ENCODE peak calls at places on chromosomes 5 and 9, in five cellular contexts. One of them, this sample, is unnamed. For H3K4me1, H3K9me3 and H3K36me3, the result is how much of the 10 kb centered on the place peaks cover.

GRCh38 chr9:75911390-75911789 is 20.9 kb downstream of the PCSK5 start:
- DNase-seq in heart right ventricle: no peak
- DNase-seq in IMR-90: no peak
- DNase-seq in keratinocyte: no peak
- DNase-seq in BE2C: no peak
- DNase-seq in this sample: no peak

GRCh38 chr9:127904518-127904887 is 5.1 kb upstream of the ST6GALNAC6 start:
- DNase-seq in heart right ventricle: no peak
- DNase-seq in IMR-90: no peak
- DNase-seq in keratinocyte: no peak
- DNase-seq in BE2C: peak
- DNase-seq in this sample: no peak

GRCh38 chr5:2391021-2391420 is 360.5 kb downstream of the IRX2 start:
- DNase-seq in heart right ventricle: no peak
- DNase-seq in IMR-90: no peak
- DNase-seq in keratinocyte: no peak
- DNase-seq in BE2C: no peak
- DNase-seq in this sample: no peak

GRCh38 chr5:160286947-160287346 is 25.4 kb downstream of the CCNJL start:
- DNase-seq in heart right ventricle: no peak
- DNase-seq in IMR-90: no peak
- DNase-seq in keratinocyte: no peak
- DNase-seq in BE2C: no peak
- DNase-seq in this sample: no peak

GRCh38 chr9:17587113-17587512 is 8.2 kb downstream of the SH3GL2 start:
- DNase-seq in heart right ventricle: no peak
- DNase-seq in IMR-90: no peak
- DNase-seq in keratinocyte: no peak
- DNase-seq in BE2C: no peak
- DNase-seq in this sample: no peak

GRCh38 chr5:56026863-56027300 is 32.1 kb upstream of the IL6ST start:
- DNase-seq in heart right ventricle: no peak
- DNase-seq in IMR-90: peak
- DNase-seq in keratinocyte: peak
- DNase-seq in BE2C: no peak
- DNase-seq in this sample: no peak

GRCh38 chr5:138824924-138825863 is 49.9 kb downstream of the LRRTM2 start:
- DNase-seq in heart right ventricle: no peak
- DNase-seq in IMR-90: peak
- DNase-seq in keratinocyte: no peak
- DNase-seq in BE2C: no peak
- DNase-seq in this sample: no peak

GRCh38 chr5:122311888-122312669 is at the start of gene SNCAIP:
- DNase-seq in heart right ventricle: peak
- DNase-seq in IMR-90: peak
- DNase-seq in keratinocyte: no peak
- DNase-seq in BE2C: peak
- DNase-seq in this sample: peak

GRCh38 chr5:111367081-111367480 is 142.9 kb downstream of the CAMK4 start:
- DNase-seq in heart right ventricle: no peak
- DNase-seq in IMR-90: no peak
- DNase-seq in keratinocyte: peak
- DNase-seq in BE2C: peak
- DNase-seq in this sample: no peak

GRCh38 chr5:64979518-64979917 is 210.8 kb downstream of the CWC27 start:
- DNase-seq in heart right ventricle: no peak
- DNase-seq in IMR-90: no peak
- DNase-seq in keratinocyte: no peak
- DNase-seq in BE2C: no peak
- DNase-seq in this sample: no peak

GRCh38 chr9:3526903-3527652 is 1.3 kb upstream of the RFX3 start:
- DNase-seq in heart right ventricle: no peak
- DNase-seq in IMR-90: peak
- DNase-seq in keratinocyte: no peak
- DNase-seq in BE2C: peak
- DNase-seq in this sample: peak

GRCh38 chr5:140293091-140293996 is 9.6 kb downstream of the PFDN1 start:
- DNase-seq in heart right ventricle: no peak
- DNase-seq in IMR-90: peak
- DNase-seq in keratinocyte: no peak
- DNase-seq in BE2C: no peak
- DNase-seq in this sample: no peak

GRCh38 chr5:134063421-134063820 is 51.1 kb upstream of the TCF7 start:
- DNase-seq in heart right ventricle: no peak
- DNase-seq in IMR-90: no peak
- DNase-seq in keratinocyte: no peak
- DNase-seq in BE2C: peak
- DNase-seq in this sample: no peak

GRCh38 chr9:86953181-86953580 is 5.9 kb upstream of the GAS1 start:
- DNase-seq in heart right ventricle: no peak
- DNase-seq in IMR-90: peak
- DNase-seq in keratinocyte: no peak
- DNase-seq in BE2C: no peak
- DNase-seq in this sample: no peak

GRCh38 chr5:66826696-66827095 is 230.5 kb downstream of the MAST4 start:
- DNase-seq in heart right ventricle: no peak
- DNase-seq in IMR-90: no peak
- DNase-seq in keratinocyte: no peak
- DNase-seq in BE2C: no peak
- DNase-seq in this sample: no peak

GRCh38 chr9:27356446-27356845 is 59.5 kb upstream of the EQTN start:
- DNase-seq in heart right ventricle: no peak
- DNase-seq in IMR-90: no peak
- DNase-seq in keratinocyte: no peak
- DNase-seq in BE2C: no peak
- DNase-seq in this sample: no peak

GRCh38 chr9:36937951-36938350 is 96.1 kb downstream of the PAX5 start:
- DNase-seq in heart right ventricle: no peak
- DNase-seq in IMR-90: no peak
- DNase-seq in keratinocyte: no peak
- DNase-seq in BE2C: no peak
- DNase-seq in this sample: no peak

GRCh38 chr9:93898026-93898425 is 57.1 kb downstream of the BARX1 start:
- DNase-seq in heart right ventricle: no peak
- DNase-seq in IMR-90: no peak
- DNase-seq in keratinocyte: no peak
- DNase-seq in BE2C: no peak
- DNase-seq in this sample: no peak

GRCh38 chr5:156722358-156722757 is 127.7 kb upstream of the PPP1R2B start:
- DNase-seq in heart right ventricle: no peak
- DNase-seq in IMR-90: peak
- DNase-seq in keratinocyte: no peak
- DNase-seq in BE2C: no peak
- DNase-seq in this sample: no peak

GRCh38 chr5:100762163-100762562 is 140.9 kb downstream of the ST8SIA4 start:
- DNase-seq in heart right ventricle: no peak
- DNase-seq in IMR-90: peak
- DNase-seq in keratinocyte: no peak
- DNase-seq in BE2C: no peak
- DNase-seq in this sample: no peak

DNA sequence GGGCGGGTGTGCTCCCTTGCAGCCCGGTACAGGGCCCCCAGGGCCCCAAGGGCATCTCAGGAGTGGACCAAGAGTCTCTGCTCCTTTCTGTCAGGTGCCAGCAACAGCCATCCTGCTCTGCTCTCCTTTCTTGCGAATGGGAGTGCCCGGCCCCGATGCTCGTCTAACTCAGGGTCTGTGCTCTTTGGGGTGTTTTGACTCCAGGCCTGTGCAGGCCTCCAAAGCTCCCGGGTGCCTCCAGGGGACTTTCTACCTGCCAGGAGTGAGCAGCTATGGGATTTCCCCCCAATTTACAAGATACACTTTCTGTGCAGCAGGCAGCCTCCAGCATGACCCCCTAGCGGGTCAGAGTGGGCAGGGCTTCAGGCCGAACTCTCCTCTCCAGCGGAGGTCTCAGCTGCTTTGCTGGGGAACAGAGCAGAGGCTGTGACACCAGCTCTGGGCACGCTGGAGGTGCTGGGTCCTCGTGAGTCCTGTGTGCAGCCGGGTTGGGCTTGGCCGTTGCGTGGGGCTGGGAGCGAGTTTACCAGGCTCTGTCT is 3.0 kb downstream of the NRARP start:
- DNase-seq in heart right ventricle: peak
- DNase-seq in IMR-90: no peak
- DNase-seq in keratinocyte: no peak
- DNase-seq in BE2C: peak
- DNase-seq in this sample: peak
- H3K4me1 ChIP-seq in heart right ventricle: under half
- H3K4me1 ChIP-seq in IMR-90: under half
- H3K4me1 ChIP-seq in keratinocyte: under half
- H3K4me1 ChIP-seq in BE2C: under half
- H3K4me1 ChIP-seq in this sample: under half

DNA sequence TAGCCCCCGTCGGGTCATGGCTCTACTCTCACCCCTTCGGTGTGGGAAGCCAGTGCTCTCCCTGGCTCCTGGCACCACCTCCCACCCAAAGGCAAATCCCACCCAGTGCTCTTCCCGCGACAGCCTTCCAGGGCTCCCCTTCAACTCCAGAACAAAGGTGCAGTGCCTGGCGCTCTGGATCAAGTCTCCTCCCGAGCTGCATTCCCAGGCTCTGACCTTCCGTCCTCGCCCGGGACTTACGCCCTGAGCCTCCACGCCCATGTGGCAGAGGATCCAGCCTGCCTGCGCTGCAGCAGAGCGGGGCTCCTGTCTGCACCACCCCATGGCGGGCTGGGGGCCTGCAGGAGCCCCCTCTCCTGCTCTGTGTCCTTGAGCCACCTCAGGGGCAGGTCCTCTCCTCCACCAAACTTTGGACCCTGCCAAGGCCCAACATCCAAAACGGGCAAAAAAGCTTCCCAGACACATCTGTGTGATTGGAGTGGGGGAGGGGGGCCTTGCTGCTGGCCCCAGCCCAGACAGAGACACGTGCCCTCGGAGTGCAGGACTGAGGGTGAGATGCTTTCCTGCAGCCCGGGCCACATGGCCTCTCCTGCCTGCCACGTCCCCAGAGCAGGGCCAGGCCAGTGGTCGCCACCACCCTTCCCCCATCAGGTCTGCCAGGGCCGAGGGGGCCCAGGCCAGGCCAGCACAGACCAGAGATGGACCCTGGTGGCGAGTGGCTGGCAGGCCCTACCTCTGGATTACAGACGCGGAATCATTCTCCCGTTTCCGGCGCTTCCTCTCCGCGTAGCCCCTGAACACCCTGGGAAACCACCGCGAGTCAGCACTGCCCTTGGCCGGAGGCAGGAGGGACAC is 4.4 kb downstream of the NSMF start:
- DNase-seq in heart right ventricle: no peak
- DNase-seq in IMR-90: no peak
- DNase-seq in keratinocyte: no peak
- DNase-seq in BE2C: peak
- DNase-seq in this sample: no peak
- H3K9me3 ChIP-seq in heart right ventricle: under half
- H3K9me3 ChIP-seq in IMR-90: under half
- H3K9me3 ChIP-seq in keratinocyte: under half
- H3K9me3 ChIP-seq in BE2C: under half
- H3K9me3 ChIP-seq in this sample: under half

DNA sequence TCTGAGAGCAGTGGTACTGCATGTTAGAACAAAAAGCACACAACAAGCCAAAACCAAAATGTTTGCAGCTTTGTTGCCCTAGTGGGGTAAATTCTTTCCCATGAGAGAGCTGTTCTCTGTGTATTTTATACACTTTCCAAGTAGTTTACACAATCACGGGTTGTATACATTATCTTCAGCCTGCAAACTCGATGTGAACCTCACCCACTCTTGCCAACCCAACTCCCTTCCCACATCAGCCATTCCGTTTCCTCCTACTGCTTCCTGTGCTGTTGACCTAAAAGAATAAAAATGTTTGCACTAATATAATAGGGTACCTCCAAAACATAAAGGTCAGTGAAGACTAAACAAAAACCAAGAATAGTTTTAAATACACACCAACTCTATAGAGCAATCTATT is 47.0 kb downstream of the IQGAP2 start:
- DNase-seq in heart right ventricle: no peak
- DNase-seq in IMR-90: no peak
- DNase-seq in keratinocyte: no peak
- DNase-seq in BE2C: no peak
- DNase-seq in this sample: no peak
- H3K36me3 ChIP-seq in heart right ventricle: under half
- H3K36me3 ChIP-seq in IMR-90: under half
- H3K36me3 ChIP-seq in keratinocyte: under half
- H3K36me3 ChIP-seq in BE2C: under half
- H3K36me3 ChIP-seq in this sample: under half

DNA sequence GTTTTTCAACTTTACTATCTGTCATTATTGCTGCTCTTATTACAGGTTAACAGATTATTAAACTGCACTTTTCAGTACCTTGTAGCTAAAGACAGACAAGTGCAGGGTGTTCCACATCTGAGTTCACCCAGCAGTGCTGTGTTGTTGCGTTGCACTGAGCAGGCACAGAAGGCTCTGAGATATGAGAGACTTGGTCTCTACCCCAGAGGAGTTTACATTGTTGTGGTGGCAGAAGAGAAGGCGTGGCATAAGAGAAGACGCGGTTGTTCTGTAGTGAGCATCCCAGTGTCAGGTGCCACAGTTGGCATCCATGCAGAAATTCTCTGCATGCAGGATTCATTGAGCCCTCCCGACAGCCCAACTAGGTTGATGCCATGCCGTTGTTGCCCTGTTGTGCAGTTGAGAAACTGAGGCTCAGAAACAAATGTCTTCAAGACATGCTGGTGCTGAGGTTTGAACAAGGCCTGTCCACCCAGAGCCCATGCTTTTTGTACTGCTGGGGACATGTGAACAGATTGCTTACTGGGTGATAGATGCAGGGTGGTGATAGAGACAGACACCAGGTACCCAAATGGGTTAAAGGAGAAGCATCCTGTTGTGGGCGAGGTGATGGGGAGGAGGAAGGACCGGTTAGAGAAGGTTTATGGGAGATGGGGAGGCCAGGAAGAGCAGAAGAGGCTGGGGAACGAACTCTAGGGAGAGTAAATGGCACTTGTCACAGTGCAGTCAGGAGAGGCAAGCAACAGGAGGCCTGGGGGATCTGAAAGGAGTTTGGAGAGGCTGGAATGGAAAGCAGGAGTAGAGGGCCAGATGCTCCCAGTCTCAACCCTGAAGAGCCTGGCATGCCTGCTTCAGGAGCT is 8.2 kb downstream of the ABL1 start:
- DNase-seq in heart right ventricle: no peak
- DNase-seq in IMR-90: no peak
- DNase-seq in keratinocyte: no peak
- DNase-seq in BE2C: no peak
- DNase-seq in this sample: no peak
- H3K4me1 ChIP-seq in heart right ventricle: under half
- H3K4me1 ChIP-seq in IMR-90: under half
- H3K4me1 ChIP-seq in keratinocyte: under half
- H3K4me1 ChIP-seq in BE2C: under half
- H3K4me1 ChIP-seq in this sample: under half

GRCh38 chr5:43336159-43336558 is 22.9 kb upstream of the HMGCS1 start:
- DNase-seq in heart right ventricle: no peak
- DNase-seq in IMR-90: no peak
- DNase-seq in keratinocyte: no peak
- DNase-seq in BE2C: no peak
- DNase-seq in this sample: no peak

GRCh38 chr5:43335681-43336080 is 22.5 kb upstream of the HMGCS1 start:
- DNase-seq in heart right ventricle: no peak
- DNase-seq in IMR-90: no peak
- DNase-seq in keratinocyte: no peak
- DNase-seq in BE2C: no peak
- DNase-seq in this sample: no peak

GRCh38 chr5:43338856-43339255 is 25.6 kb upstream of the HMGCS1 start:
- DNase-seq in heart right ventricle: no peak
- DNase-seq in IMR-90: no peak
- DNase-seq in keratinocyte: no peak
- DNase-seq in BE2C: no peak
- DNase-seq in this sample: no peak
- H3K9me3 ChIP-seq in heart right ventricle: under half
- H3K9me3 ChIP-seq in IMR-90: under half
- H3K9me3 ChIP-seq in keratinocyte: under half
- H3K9me3 ChIP-seq in BE2C: under half
- H3K9me3 ChIP-seq in this sample: under half

This sample was measured in HAP-1.